ENCODE peak calls at places on chromosomes 6 and 20, in five cellular contexts. One of them, this sample, is unnamed.

GRCh38 chr20:34301587-34302311 is 1.4 kb downstream of the AHCY start:
- DNase-seq in aorta: no peak
- DNase-seq in non-pigmented ciliary epithelial cell: no peak
- DNase-seq in NCI-H1105 treated with DMSO at 0.1 percent for 48 hours: no peak
- DNase-seq in uterus: no peak
- DNase-seq in this sample: no peak

GRCh38 chr6:3876131-3876530 is 27.0 kb downstream of the FAM50B start:
- DNase-seq in aorta: no peak
- DNase-seq in non-pigmented ciliary epithelial cell: no peak
- DNase-seq in NCI-H1105 treated with DMSO at 0.1 percent for 48 hours: no peak
- DNase-seq in uterus: no peak
- DNase-seq in this sample: no peak

GRCh38 chr6:169921227-169921626 is 169.8 kb downstream of the ERMARD start:
- DNase-seq in aorta: no peak
- DNase-seq in non-pigmented ciliary epithelial cell: no peak
- DNase-seq in NCI-H1105 treated with DMSO at 0.1 percent for 48 hours: no peak
- DNase-seq in uterus: no peak
- DNase-seq in this sample: no peak

GRCh38 chr6:43817192-43817591 is 47.2 kb downstream of the VEGFA start:
- DNase-seq in aorta: no peak
- DNase-seq in non-pigmented ciliary epithelial cell: no peak
- DNase-seq in NCI-H1105 treated with DMSO at 0.1 percent for 48 hours: no peak
- DNase-seq in uterus: no peak
- DNase-seq in this sample: no peak

GRCh38 chr20:37902504-37903313 is at the start of gene VSTM2L:
- DNase-seq in aorta: no peak
- DNase-seq in non-pigmented ciliary epithelial cell: no peak
- DNase-seq in NCI-H1105 treated with DMSO at 0.1 percent for 48 hours: peak; percentile 8
- DNase-seq in uterus: no peak
- DNase-seq in this sample: no peak

GRCh38 chr20:35757098-35757705 is 14.6 kb upstream of the PHF20 start:
- DNase-seq in aorta: no peak
- DNase-seq in non-pigmented ciliary epithelial cell: no peak
- DNase-seq in NCI-H1105 treated with DMSO at 0.1 percent for 48 hours: no peak
- DNase-seq in uterus: no peak
- DNase-seq in this sample: no peak

GRCh38 chr6:15752820-15753219 is 90.0 kb upstream of the DTNBP1 start:
- DNase-seq in aorta: no peak
- DNase-seq in non-pigmented ciliary epithelial cell: no peak
- DNase-seq in NCI-H1105 treated with DMSO at 0.1 percent for 48 hours: no peak
- DNase-seq in uterus: no peak
- DNase-seq in this sample: no peak

GRCh38 chr6:156508923-156509322 is 268.3 kb upstream of the ARID1B start:
- DNase-seq in aorta: no peak
- DNase-seq in non-pigmented ciliary epithelial cell: no peak
- DNase-seq in NCI-H1105 treated with DMSO at 0.1 percent for 48 hours: peak; percentile 26
- DNase-seq in uterus: no peak
- DNase-seq in this sample: no peak

GRCh38 chr6:2560903-2561698 is 189.6 kb downstream of the MYLK4 start:
- DNase-seq in aorta: no peak
- DNase-seq in non-pigmented ciliary epithelial cell: no peak
- DNase-seq in NCI-H1105 treated with DMSO at 0.1 percent for 48 hours: no peak
- DNase-seq in uterus: no peak
- DNase-seq in this sample: no peak

GRCh38 chr6:160348209-160348551 is at the start of gene SLC22A3:
- DNase-seq in aorta: peak; percentile 87
- DNase-seq in non-pigmented ciliary epithelial cell: no peak
- DNase-seq in NCI-H1105 treated with DMSO at 0.1 percent for 48 hours: no peak
- DNase-seq in uterus: no peak
- DNase-seq in this sample: no peak

GRCh38 chr6:158715330-158716311 is 65.8 kb downstream of the SYTL3 start:
- DNase-seq in aorta: no peak
- DNase-seq in non-pigmented ciliary epithelial cell: no peak
- DNase-seq in NCI-H1105 treated with DMSO at 0.1 percent for 48 hours: no peak
- DNase-seq in uterus: no peak
- DNase-seq in this sample: no peak

This sample was measured in AG04449.